ENCODE peak calls at places on chromosomes 7 and 10, in ten cellular contexts. P is RCC 7860, E is NCI-H1694, L is lower leg skin, Y is NCI-H460, Z is heart left ventricle, A is NCI-H2227 treated with DMSO at 0.1 percent for 48 hours, U is H9, C is Right ventricle myocardium superior, V is smooth muscle cell of the brain vasculature. K is an unnamed sample.

GRCh38 chr7:46854958-46855473 is 726.9 kb downstream of the TNS3 start:
- DNase-seq in L (no peak), E (no peak), Y (no peak), P (peak; percentile 36), Z (no peak), A (no peak), V (no peak), U (no peak), C (no peak), K (no peak)

GRCh38 chr10:131312261-131312801 is 810 bp upstream of the TCERG1L start:
- DNase-seq in P (no peak), Z (no peak), U (peak; percentile 85), C (no peak), E (peak; percentile 2), L (no peak), A (no peak), Y (no peak), V (no peak), K (no peak)

GRCh38 chr10:105950410-105950809 is 1214.1 kb downstream of the SORCS1 start:
- DNase-seq in L (peak; percentile 21), E (peak; percentile 41), V (peak; percentile 2), P (peak; percentile 16), Y (peak; percentile 68), C (peak; percentile 46), Z (peak; percentile 29), A (no peak), U (peak; percentile 52), K (no peak)

GRCh38 chr7:127665922-127666321 is 13.9 kb downstream of the SND1 start:
- DNase-seq in V (no peak), A (no peak), P (no peak), E (no peak), L (no peak), C (no peak), Z (no peak), U (peak; percentile 64), Y (no peak), K (no peak)

GRCh38 chr7:31890751-31891150 is 179.5 kb downstream of the PDE1C start:
- DNase-seq in A (no peak), U (no peak), L (no peak), E (no peak), P (no peak), C (no peak), V (no peak), Z (no peak), Y (no peak), K (no peak)

GRCh38 chr7:129646369-129647021 is 35.0 kb downstream of the NRF1 start:
- DNase-seq in A (no peak), P (no peak), U (peak; percentile 72), C (no peak), E (no peak), V (no peak), Z (no peak), L (no peak), Y (no peak), K (no peak)

GRCh38 chr7:139995034-139995915 is 67.5 kb downstream of the PARP12 start:
- DNase-seq in A (no peak), Z (peak; percentile 46), L (no peak), Y (peak; percentile 49), P (no peak), U (no peak), C (peak; percentile 64), E (peak; percentile 31), V (no peak), K (no peak)

GRCh38 chr7:56062382-56062781 is 1.7 kb upstream of the SUMF2 start:
- DNase-seq in V (no peak), L (no peak), Y (no peak), A (no peak), Z (no peak), E (no peak), U (no peak), P (peak; percentile 65), C (no peak), K (no peak)

GRCh38 chr7:54799792-54800191 is 40.8 kb upstream of the SEC61G start:
- DNase-seq in A (no peak), C (no peak), Y (no peak), L (no peak), V (no peak), U (no peak), E (no peak), Z (no peak), P (no peak), K (no peak)

GRCh38 chr7:117085769-117086463 is 132.6 kb downstream of the ST7 start:
- DNase-seq in C (no peak), Y (no peak), Z (no peak), U (no peak), A (no peak), V (no peak), E (no peak), P (peak; percentile 50), L (no peak), K (no peak)

GRCh38 chr10:78890506-78890905 is 178.3 kb upstream of the ZMIZ1 start:
- DNase-seq in C (no peak), E (no peak), Y (no peak), P (no peak), U (peak; percentile 21), L (peak; percentile 14), A (no peak), Z (no peak), V (no peak), K (no peak)